ENCODE peak calls at places on chromosomes 3 and 15, in five cellular contexts. N is naive thymus-derived CD4-positive, alpha-beta T cell; C is stimulated activated CD8-positive, alpha-beta memory T cell treated with anti-CD3 and anti-CD28 coated beads, Interleukin-4, amount 100 ng/mL, for 4 hours; D is bronchial epithelial cell; O is iris pigment epithelial cell. Q is an unnamed sample.
A peak's percentile ranks its signal among the peaks of the same experiment; 100 is the strongest.

GRCh38 chr3:125382323-125382722 is 7.2 kb upstream of the ZNF148 start:
- DNase-seq in N (no peak), C (no peak), D (no peak), O (peak; percentile 25), Q (no peak)

GRCh38 chr3:129119365-129120100 is 2.1 kb downstream of the RAB43 start:
- DNase-seq in N (no peak), C (no peak), D (no peak), O (no peak), Q (peak; percentile 36)

GRCh38 chr3:69197455-69197854 is 75.1 kb upstream of the LMOD3 start:
- DNase-seq in N (no peak), C (no peak), D (no peak), O (no peak), Q (no peak)

GRCh38 chr15:71575474-71576045 is 234.8 kb upstream of the NR2E3 start:
- DNase-seq in N (no peak), C (no peak), D (peak; percentile 16), O (no peak), Q (peak; percentile 31)

GRCh38 chr15:84715442-84716035 is 400 bp downstream of the SEC11A start:
- DNase-seq in N (peak; percentile 7), C (no peak), D (peak; percentile 60), O (peak; percentile 49), Q (no peak)

GRCh38 chr3:196134691-196135090 is 52.8 kb upstream of the TFRC start:
- DNase-seq in N (no peak), C (no peak), D (no peak), O (no peak), Q (no peak)

GRCh38 chr3:31129241-31129640 is 234.8 kb upstream of the GADL1 start:
- DNase-seq in N (no peak), C (no peak), D (no peak), O (no peak), Q (no peak)

GRCh38 chr15:31468911-31469800 is 142.5 kb downstream of the KLF13 start:
- DNase-seq in N (no peak), C (no peak), D (no peak), O (no peak), Q (no peak)

GRCh38 chr3:142224482-142225072 is 808 bp downstream of the GK5 start:
- DNase-seq in N (no peak), C (no peak), D (peak; percentile 18), O (peak; percentile 16), Q (no peak)

GRCh38 chr3:157155591-157155990 is 4.4 kb downstream of the CCNL1 start:
- DNase-seq in N (no peak), C (no peak), D (no peak), O (no peak), Q (no peak)

GRCh38 chr3:23161308-23161707 is 41.8 kb upstream of the UBE2E2 start:
- DNase-seq in N (no peak), C (no peak), D (peak; percentile 45), O (no peak), Q (no peak)

GRCh38 chr15:69160976-69161877 is 792 bp downstream of the GLCE start:
- DNase-seq in N (no peak), C (no peak), D (peak; percentile 11), O (peak; percentile 30), Q (peak; percentile 52)